ENCODE peak calls at places on chromosomes 7 and 10, in seven cellular contexts. C is IMR-90, T is mesendoderm, A is mesenchymal stem cell, L is neuronal stem cell, N is H1, U is H9. Y is an unnamed sample.

GRCh38 chr10:124319926-124320391 is 98.8 kb downstream of the OAT start:
- DNase-seq in C (no peak), T (no peak), A (peak; percentile 49), L (no peak), N (no peak), U (peak; percentile 12), Y (peak; percentile 70)

GRCh38 chr10:25492040-25492439 is 317.2 kb downstream of the GPR158 start:
- DNase-seq in C (no peak), T (no peak), A (no peak), L (no peak), N (no peak), U (no peak), Y (no peak)

GRCh38 chr7:158863611-158864506 is 7.5 kb downstream of the DYNC2I1 start:
- DNase-seq in C (peak; percentile 60), T (peak; percentile 71), A (peak; percentile 90), L (no peak), N (no peak), U (no peak), Y (peak; percentile 74)

GRCh38 chr10:120634629-120635028 is 177.6 kb downstream of the PLPP4 start:
- DNase-seq in C (no peak), T (peak; percentile 80), A (no peak), L (no peak), N (peak; percentile 54), U (peak; percentile 87), Y (no peak)

GRCh38 chr7:131459256-131459655 is 97.2 kb downstream of the PODXL start:
- DNase-seq in C (peak; percentile 1), T (peak; percentile 73), A (no peak), L (no peak), N (no peak), U (no peak), Y (no peak)

GRCh38 chr10:98150544-98150943 is 16.1 kb downstream of the R3HCC1L start:
- DNase-seq in C (peak; percentile 56), T (no peak), A (peak; percentile 27), L (no peak), N (no peak), U (no peak), Y (no peak)

GRCh38 chr10:89114846-89115625 is 92.1 kb downstream of the CH25H start:
- DNase-seq in C (no peak), T (no peak), A (no peak), L (no peak), N (no peak), U (no peak), Y (no peak)

GRCh38 chr10:90229486-90229885 is 528.1 kb downstream of the KIF20B start:
- DNase-seq in C (no peak), T (no peak), A (no peak), L (no peak), N (no peak), U (no peak), Y (no peak)

GRCh38 chr7:28524978-28525377 is 112.7 kb downstream of the CREB5 start:
- DNase-seq in C (no peak), T (no peak), A (no peak), L (no peak), N (no peak), U (no peak), Y (no peak)

GRCh38 chr7:41809487-41810257 is 106.8 kb upstream of the INHBA start:
- DNase-seq in C (peak; percentile 68), T (no peak), A (peak; percentile 73), L (no peak), N (no peak), U (no peak), Y (no peak)

GRCh38 chr10:25177754-25178135 is 2.9 kb downstream of the GPR158 start:
- DNase-seq in C (no peak), T (no peak), A (no peak), L (no peak), N (no peak), U (no peak), Y (no peak)

DNA sequence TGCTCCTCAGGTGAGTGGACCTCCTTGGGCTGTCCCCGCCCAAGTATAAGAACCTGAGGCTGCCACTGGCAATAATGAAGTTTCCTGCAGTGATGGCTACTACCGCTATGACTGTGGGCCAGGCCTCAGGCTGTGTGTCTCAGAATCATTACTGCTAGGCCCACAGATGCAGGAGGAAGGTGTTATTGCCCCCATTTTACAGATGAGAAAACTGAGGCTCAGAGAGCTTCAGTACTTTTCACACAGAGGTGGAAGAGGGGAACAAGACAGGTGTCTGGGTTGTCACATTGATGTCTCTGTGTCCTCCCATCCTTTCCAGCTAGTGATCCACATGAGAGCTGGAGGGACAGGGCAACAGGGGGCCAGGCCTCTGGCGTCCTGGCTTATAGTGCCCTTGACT is 155.2 kb downstream of the CDH23 start:
- DNase-seq in C (no peak), T (no peak), A (no peak), L (no peak), N (no peak), U (no peak), Y (no peak)
- H4K8ac ChIP-seq in C (no peak overlapping the region), T (no peak overlapping the region), A (no peak overlapping the region), L (no peak overlapping the region), N (no peak overlapping the region), U (no peak overlapping the region), Y (no peak overlapping the region)

DNA sequence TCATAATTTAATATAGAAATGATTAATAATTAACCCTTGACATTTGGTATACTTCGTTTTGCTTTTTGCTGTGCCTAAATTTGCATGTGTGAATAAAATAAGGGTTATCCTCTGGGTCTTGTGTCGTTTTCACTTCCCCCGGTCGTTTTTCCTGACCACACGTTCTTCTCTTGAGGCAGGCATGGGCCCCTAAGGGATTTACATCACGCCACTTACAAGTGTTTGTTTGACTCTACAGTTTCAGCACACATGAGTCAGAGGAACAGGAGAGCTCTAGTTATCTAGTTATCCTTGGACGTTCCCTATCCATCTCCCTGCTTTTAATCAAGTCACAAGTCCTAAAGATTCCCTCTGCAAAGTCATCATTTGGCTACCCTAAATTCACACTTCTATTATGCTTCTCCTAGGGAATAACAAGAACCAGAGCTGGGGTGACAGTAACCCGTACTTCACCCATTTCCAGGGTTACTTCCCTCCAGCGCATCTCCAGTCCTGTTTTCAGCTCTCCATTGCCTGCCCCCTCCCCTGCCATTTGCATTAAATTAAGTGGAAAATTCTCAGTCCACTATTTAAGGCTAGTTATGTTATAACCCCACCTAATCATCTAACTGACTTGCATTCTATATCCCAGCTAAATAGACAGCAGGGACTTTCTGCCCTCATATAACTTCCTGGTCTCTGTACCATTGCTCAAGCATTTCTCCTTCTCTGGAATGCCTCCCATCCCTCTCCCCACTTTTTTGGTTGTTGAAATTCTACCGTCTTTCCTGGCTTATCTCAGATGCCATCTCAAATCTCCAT is 206.9 kb downstream of the PTEN start:
- DNase-seq in C (peak; percentile 67), T (peak; percentile 58), A (peak; percentile 94), L (no peak), N (no peak), U (no peak), Y (no peak)
- H4K8ac ChIP-seq in C (no peak overlapping the region), T (no peak overlapping the region), A (no peak overlapping the region), L (no peak overlapping the region), N (no peak overlapping the region), U (no peak overlapping the region), Y (no peak overlapping the region)

GRCh38 chr7:78134256-78134655 is 335.7 kb downstream of the PHTF2 start:
- DNase-seq in C (peak; percentile 88), T (peak; percentile 50), A (peak; percentile 63), L (no peak), N (no peak), U (no peak), Y (peak; percentile 13)
- H4K8ac ChIP-seq in C (no peak overlapping the region), T (no peak overlapping the region), A (no peak overlapping the region), L (no peak overlapping the region), N (no peak overlapping the region), U (no peak overlapping the region), Y (no peak overlapping the region)

DNA sequence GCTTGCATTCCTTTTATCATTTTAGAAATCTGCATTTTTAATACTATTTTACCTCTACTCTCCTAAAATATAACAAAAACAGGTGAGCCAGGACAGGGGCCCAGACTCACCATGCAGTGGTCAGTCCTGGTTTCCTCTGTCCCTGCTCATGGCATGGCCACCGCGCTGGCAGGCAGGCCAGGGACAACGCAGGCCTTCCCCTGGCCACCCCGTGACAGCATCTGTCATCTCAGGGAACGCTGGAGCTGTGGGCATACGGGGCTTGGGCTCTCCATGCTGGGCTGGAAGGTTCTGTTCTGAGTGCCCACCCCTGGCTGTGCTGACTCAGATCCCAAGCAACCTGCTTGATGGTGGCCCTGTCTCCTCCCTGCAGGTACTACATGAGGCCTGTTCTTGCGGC is 35.1 kb upstream of the CDH23 start:
- DNase-seq in C (no peak), T (no peak), A (no peak), L (no peak), N (no peak), U (no peak), Y (no peak)
- H4K8ac ChIP-seq in C (no peak overlapping the region), T (no peak overlapping the region), A (no peak overlapping the region), L (no peak overlapping the region), N (no peak overlapping the region), U (no peak overlapping the region), Y (no peak overlapping the region)

GRCh38 chr7:3569643-3570042 is 268.6 kb downstream of the SDK1 start:
- DNase-seq in C (no peak), T (no peak), A (no peak), L (no peak), N (no peak), U (no peak), Y (no peak)
- H4K8ac ChIP-seq in C (no peak overlapping the region), T (no peak overlapping the region), A (no peak overlapping the region), L (no peak overlapping the region), N (no peak overlapping the region), U (no peak overlapping the region), Y (no peak overlapping the region)

GRCh38 chr7:36942062-36942461 is 217.8 kb upstream of the AOAH start:
- DNase-seq in C (no peak), T (no peak), A (no peak), L (no peak), N (no peak), U (no peak), Y (no peak)

GRCh38 chr7:36944843-36945242 is 220.5 kb upstream of the AOAH start:
- DNase-seq in C (no peak), T (no peak), A (no peak), L (no peak), N (no peak), U (no peak), Y (no peak)

GRCh38 chr7:36943591-36944430 is 219.5 kb upstream of the AOAH start:
- DNase-seq in C (no peak), T (no peak), A (no peak), L (no peak), N (no peak), U (no peak), Y (no peak)

GRCh38 chr7:36941359-36941758 is 217.1 kb upstream of the AOAH start:
- DNase-seq in C (no peak), T (no peak), A (no peak), L (no peak), N (no peak), U (no peak), Y (peak; percentile 20)

GRCh38 chr7:36942558-36943354 is 218.5 kb upstream of the AOAH start:
- DNase-seq in C (no peak), T (no peak), A (no peak), L (no peak), N (no peak), U (no peak), Y (no peak)
- H4K8ac ChIP-seq in C (no peak overlapping the region), T (no peak overlapping the region), A (no peak overlapping the region), L (no peak overlapping the region), N (no peak overlapping the region), U (no peak overlapping the region), Y (no peak overlapping the region)

GRCh38 chr7:50754684-50755083 is 28.0 kb downstream of the GRB10 start:
- DNase-seq in C (no peak), T (no peak), A (no peak), L (no peak), N (no peak), U (no peak), Y (no peak)
- H4K8ac ChIP-seq in C (no peak overlapping the region), T (no peak overlapping the region), A (no peak overlapping the region), L (no peak overlapping the region), N (no peak overlapping the region), U (no peak overlapping the region), Y (no peak overlapping the region)

GRCh38 chr7:121001932-121002754 is 13.6 kb downstream of the CPED1 start:
- DNase-seq in C (no peak), T (no peak), A (no peak), L (no peak), N (no peak), U (no peak), Y (no peak)
- H4K8ac ChIP-seq in C (no peak overlapping the region), T (no peak overlapping the region), A (no peak overlapping the region), L (no peak overlapping the region), N (no peak overlapping the region), U (no peak overlapping the region), Y (no peak overlapping the region)